ENCODE peak calls at places on chromosomes 11 and 22, in seven cellular contexts. J, N, W, Z, M, B and P are unnamed samples.

GRCh38 chr11:1077033-1077416 is 2.4 kb downstream of the MUC2 start:
- DNase-seq in B (peak), N (no peak), M (peak), W (no peak), Z (no peak), J (no peak), P (no peak)

GRCh38 chr11:47236482-47236881 is 12.1 kb downstream of the ACP2 start:
- DNase-seq in M (no peak), B (no peak), N (peak), J (no peak), Z (no peak), W (no peak), P (no peak)

GRCh38 chr11:8266246-8267241 is 2.9 kb upstream of the LMO1 start:
- DNase-seq in J (no peak), M (no peak), B (peak), Z (no peak), N (no peak), W (no peak), P (no peak)

GRCh38 chr11:115078461-115079438 is 400.4 kb downstream of the NXPE2 start:
- DNase-seq in B (no peak), M (peak), J (no peak), W (no peak), N (no peak), Z (no peak), P (no peak)

GRCh38 chr22:42967005-42967404 is 47.9 kb downstream of the PACSIN2 start:
- DNase-seq in Z (no peak), N (no peak), J (no peak), M (no peak), W (no peak), B (no peak), P (no peak)

GRCh38 chr11:119567667-119568582 is 145.0 kb upstream of the THY1 start:
- DNase-seq in J (no peak), N (peak), Z (peak), W (no peak), B (no peak), M (peak), P (peak)

GRCh38 chr11:41659990-41660389 is 200.5 kb upstream of the LRRC4C start:
- DNase-seq in W (no peak), J (no peak), N (no peak), B (no peak), M (peak), Z (peak), P (no peak)

GRCh38 chr11:109605006-109605405 is 183.0 kb downstream of the C11orf87 start:
- DNase-seq in J (no peak), W (no peak), N (no peak), Z (no peak), B (no peak), M (no peak), P (no peak)

GRCh38 chr22:41302016-41302767 is 867 bp downstream of the ZC3H7B start:
- DNase-seq in J (no peak), W (no peak), N (no peak), M (peak), B (peak), Z (peak), P (no peak)

GRCh38 chr11:115303929-115304328 is 200.3 kb downstream of the CADM1 start:
- DNase-seq in B (no peak), M (no peak), Z (no peak), W (no peak), N (no peak), J (no peak), P (no peak)

GRCh38 chr11:96648991-96649390 is 259.2 kb downstream of the JRKL start:
- DNase-seq in N (no peak), Z (no peak), M (no peak), J (no peak), B (no peak), W (no peak), P (no peak)

GRCh38 chr22:43060213-43060612 is 29.0 kb downstream of the TTLL1 start:
- DNase-seq in N (peak), W (no peak), J (peak), Z (peak), B (no peak), M (peak), P (no peak)

GRCh38 chr11:13003726-13004493 is 5.2 kb upstream of the RASSF10 start:
- DNase-seq in W (no peak), N (no peak), B (no peak), M (no peak), J (no peak), Z (no peak), P (no peak)

GRCh38 chr11:87324817-87325489 is 287.2 kb downstream of the TMEM135 start:
- DNase-seq in N (peak), J (no peak), Z (no peak), W (no peak), B (no peak), M (no peak), P (no peak)

GRCh38 chr11:76824083-76824939 is 36.4 kb upstream of the ACER3 start:
- DNase-seq in Z (no peak), W (no peak), N (no peak), J (no peak), B (no peak), M (no peak), P (no peak)

GRCh38 chr22:43891360-43892182 is at the start of gene PNPLA5:
- DNase-seq in J (no peak), M (no peak), Z (no peak), W (no peak), B (peak), N (peak), P (no peak)

DNA sequence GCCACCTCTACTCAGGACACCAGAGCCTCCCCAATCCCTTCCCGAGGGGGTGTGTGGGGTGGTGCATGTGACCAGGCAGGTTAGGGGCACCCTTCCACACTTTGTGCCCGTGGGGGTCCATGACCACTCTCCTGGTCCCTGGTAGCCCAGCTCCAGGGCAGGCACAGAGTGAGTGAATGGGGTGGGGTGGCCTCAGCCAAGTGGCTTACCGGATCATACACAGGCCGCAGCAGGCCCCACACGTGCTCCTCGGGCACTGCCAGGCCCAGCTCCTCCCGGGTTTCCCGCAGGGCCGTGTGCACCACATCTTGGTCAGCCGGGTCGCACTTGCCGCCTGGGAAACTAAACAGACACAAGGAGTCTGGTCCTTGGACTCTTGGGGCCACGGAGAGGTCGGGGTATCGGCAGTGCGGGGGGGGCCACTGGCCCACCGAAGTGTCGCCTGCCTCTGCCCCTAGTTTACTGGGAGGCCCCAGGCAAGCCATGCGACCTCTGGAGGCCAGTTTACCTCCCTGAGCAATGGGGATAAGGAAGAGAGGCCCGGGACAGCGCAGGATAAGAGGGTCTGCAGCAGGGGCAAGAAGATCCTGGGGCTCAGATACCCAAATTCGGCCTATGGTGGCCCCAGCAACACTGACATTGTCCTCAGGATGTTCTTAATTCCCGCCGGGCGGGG is 889 bp downstream of the NUDT8 start:
- DNase-seq in M (no peak), J (no peak), Z (no peak), B (no peak), N (no peak), W (no peak), P (no peak)
- TF ChIP-seq CTCF in M (no peak), J (no peak), Z (no peak), B (no peak), N (no peak), W (no peak), P (no peak)

GRCh38 chr11:64358536-64358906 is 441 bp upstream of the RPS6KA4 start:
- DNase-seq in N (no peak), B (no peak), J (no peak), Z (no peak), M (no peak), W (no peak), P (no peak)

GRCh38 chr11:64361659-64362058 is 2.7 kb downstream of the RPS6KA4 start:
- DNase-seq in W (peak), Z (no peak), B (no peak), M (no peak), N (no peak), J (no peak), P (no peak)

GRCh38 chr11:64360403-64360980 is 1.5 kb downstream of the RPS6KA4 start:
- DNase-seq in W (no peak), B (no peak), N (no peak), J (no peak), Z (no peak), M (no peak), P (no peak)

GRCh38 chr11:64358907-64359711 is at the start of gene RPS6KA4:
- DNase-seq in N (peak), W (peak), J (peak), Z (peak), M (peak), B (peak), P (no peak)

GRCh38 chr11:64359712-64360402 is 895 bp downstream of the RPS6KA4 start:
- DNase-seq in J (no peak), Z (no peak), M (peak), B (no peak), N (no peak), W (no peak), P (no peak)
- TF ChIP-seq CTCF in J (no peak), Z (no peak), M (no peak), B (peak), N (no peak), W (no peak), P (no peak)

GRCh38 chr11:122883682-122883981 is 1.1 kb downstream of the JHY start:
- DNase-seq in Z (no peak), J (no peak), M (no peak), N (no peak), W (no peak), B (no peak), P (no peak)

GRCh38 chr11:122882809-122883681 is 486 bp downstream of the JHY start:
- DNase-seq in Z (peak), N (peak), M (peak), J (peak), W (peak), B (peak), P (peak)

GRCh38 chr11:122877732-122878131 is 4.8 kb upstream of the JHY start:
- DNase-seq in M (no peak), B (no peak), J (no peak), N (no peak), Z (no peak), W (no peak), P (no peak)

GRCh38 chr11:122882189-122882808 is at the start of gene JHY:
- DNase-seq in N (no peak), W (no peak), J (no peak), Z (no peak), B (no peak), M (no peak), P (no peak)

DNA sequence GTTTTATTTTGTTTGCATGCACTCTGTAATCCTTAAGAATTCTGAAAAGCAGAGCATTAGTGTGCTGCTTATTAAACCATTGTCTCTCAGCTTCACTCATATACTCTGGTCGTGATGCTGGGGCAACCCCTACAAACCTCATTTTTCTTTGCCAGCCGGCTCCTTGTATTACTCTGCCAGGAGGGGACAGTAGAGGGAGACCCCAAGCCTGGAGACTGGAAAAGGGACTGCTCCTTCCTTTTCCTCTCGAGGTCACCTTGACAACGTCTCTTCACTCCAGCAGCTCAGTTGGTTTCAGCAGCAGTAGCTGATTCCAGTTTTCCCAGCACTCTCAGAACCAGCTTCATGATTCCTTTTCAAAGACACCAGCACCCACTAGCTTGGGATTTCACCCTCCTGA is 2.8 kb upstream of the JHY start:
- DNase-seq in B (no peak), J (no peak), M (no peak), N (no peak), W (no peak), Z (no peak), P (no peak)
- TF ChIP-seq CTCF in B (no peak), J (no peak), M (no peak), N (peak), W (no peak), Z (no peak), P (no peak)

DNA sequence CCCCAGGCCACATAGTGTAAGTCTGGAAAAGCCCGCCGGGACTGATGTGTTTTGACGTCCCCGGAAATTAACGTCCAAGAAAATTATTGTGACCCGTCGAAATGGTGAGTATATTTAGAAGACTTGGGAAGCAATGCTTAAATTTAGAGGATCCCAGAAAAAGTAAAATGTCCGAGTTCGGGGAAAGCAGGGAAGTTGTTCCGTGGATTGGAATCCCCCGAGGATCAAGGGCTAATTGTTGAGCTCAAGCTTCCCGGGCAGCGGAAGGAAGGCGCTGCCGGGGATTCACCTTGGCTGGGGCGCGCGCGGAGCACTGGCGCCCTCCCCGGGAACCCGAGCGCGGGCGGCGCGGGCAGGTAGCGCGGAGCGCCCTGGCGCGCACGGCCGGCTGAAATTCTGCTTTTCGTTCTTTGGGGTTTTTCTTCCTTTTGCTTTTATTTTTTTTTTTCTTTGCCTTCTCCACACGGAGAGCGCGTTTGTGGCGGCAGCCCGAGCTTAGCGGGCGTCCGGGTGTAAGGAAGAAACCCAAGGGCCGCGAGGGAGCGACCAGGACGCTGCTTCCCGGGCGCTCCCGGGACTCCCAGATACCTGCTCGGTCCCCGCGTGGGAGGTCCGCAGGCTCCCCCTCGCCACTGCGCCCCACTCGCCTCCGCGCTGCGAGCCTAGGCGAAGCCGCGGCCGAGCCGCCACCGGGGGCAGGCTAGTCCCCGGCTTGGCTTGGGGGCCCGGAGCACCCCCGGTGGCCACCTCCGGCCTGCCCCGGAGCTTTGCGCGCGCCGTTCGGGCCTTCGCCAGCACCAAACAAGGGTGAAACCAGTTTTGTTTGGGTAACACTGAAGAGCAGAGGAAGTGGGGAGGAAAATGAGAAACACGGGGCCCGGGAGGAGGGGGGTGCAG is 4.7 kb upstream of the IGF2 start:
- DNase-seq in Z (no peak), M (no peak), B (no peak), W (no peak), J (no peak), N (no peak), P (no peak)
- TF ChIP-seq CTCF in Z (peak), M (no peak), B (no peak), W (no peak), J (no peak), N (no peak), P (no peak)

DNA sequence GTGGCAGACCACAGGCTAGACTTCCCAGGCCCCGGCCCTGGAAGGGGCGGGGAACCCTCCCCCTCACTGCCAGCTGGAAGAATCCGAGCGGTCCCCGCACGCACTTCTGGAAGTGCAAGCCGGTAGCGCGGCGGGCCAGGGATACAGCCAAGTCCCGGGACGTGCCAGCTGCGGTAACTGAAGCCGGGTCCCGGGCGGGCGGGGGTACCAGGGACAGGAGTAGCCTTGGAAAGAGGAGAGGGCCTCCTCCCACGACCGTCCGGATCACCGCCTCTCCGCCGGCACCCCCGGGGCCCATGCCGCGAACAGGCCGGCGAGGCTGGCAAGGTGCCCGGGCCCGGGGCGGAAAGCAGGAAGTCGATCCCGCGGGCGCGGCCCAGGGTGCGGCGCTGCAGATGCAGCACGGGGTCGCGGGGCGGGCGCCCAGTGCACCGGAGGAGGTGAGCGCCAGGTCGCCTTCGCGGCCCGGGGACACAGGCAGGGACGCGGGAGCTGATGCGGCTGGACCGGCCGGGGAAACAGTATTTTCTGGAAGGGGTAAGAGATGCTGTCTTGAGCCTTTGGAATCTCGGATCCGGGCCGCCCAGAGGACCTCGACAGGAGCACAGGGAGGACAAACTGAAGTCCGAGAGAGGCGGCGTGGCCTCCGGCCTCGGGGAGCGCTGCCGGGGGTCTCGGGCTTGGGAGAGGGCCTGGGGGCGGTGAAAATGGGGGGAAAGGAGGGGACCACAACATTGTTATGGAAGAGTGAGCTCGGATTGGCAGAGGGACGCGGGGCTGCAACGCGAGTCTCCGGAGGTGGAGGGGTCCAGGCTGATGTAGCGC is 756 bp upstream of the SLC35C1 start:
- DNase-seq in N (peak), B (peak), J (peak), M (peak), Z (peak), W (peak), P (no peak)
- TF ChIP-seq CTCF in N (no peak), B (no peak), J (no peak), M (no peak), Z (no peak), W (no peak), P (peak)

DNA sequence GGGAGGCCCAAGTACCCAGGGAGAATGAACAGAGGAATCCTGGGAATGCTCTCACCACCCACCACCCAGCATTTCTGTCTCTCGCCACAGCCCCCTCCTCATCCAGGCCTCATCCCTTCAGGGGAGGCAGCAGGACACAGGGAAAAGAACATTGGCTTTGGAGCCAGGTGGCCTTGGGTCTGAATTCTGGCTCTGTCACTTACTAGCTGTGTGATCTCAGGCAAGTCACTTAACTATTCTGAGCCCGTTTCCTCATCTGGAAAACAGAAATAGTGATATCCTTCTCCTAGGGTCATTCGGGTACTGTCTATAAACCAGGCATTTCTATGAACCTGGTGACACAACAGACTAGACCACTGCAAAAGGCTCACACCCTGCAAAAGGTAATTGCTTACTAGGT is 22.1 kb downstream of the CHRDL2 start:
- DNase-seq in M (no peak), B (no peak), N (no peak), W (no peak), Z (no peak), J (no peak), P (no peak)
- TF ChIP-seq CTCF in M (no peak), B (no peak), N (no peak), W (no peak), Z (no peak), J (no peak), P (no peak)

DNA sequence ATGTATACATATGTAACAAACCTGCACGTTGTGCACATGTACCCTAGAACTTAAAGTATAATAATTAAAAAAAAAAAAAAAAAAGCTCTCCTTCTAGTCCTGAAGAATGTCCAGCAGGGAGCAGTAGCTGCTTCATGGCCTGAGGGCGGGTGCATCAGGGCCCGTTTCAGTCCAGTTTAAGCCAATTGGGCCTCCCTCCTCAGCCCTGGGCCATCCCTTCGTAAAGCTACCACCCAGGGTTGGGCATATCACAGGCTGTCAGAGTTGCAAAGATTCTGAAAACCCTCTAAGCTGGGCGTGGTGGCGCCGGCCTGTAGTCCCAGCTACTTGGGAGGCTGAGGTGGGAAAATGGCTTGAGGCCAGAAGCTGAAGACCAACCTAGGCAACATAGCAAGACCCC is 5.4 kb downstream of the TMPRSS13 start:
- DNase-seq in Z (no peak), N (peak), M (no peak), J (no peak), W (no peak), B (peak), P (no peak)
- TF ChIP-seq CTCF in Z (peak), N (peak), M (no peak), J (no peak), W (no peak), B (no peak), P (no peak)

GRCh38 chr11:64539239-64539638 is 51.8 kb upstream of the SLC22A12 start:
- DNase-seq in N (no peak), J (no peak), Z (no peak), M (no peak), B (peak), W (no peak), P (no peak)

GRCh38 chr11:64542172-64543125 is 48.6 kb upstream of the SLC22A12 start:
- DNase-seq in Z (no peak), M (no peak), W (no peak), N (no peak), J (no peak), B (peak), P (no peak)

GRCh38 chr11:64539711-64540420 is 51.2 kb upstream of the SLC22A12 start:
- DNase-seq in B (peak), J (no peak), N (no peak), M (no peak), W (no peak), Z (no peak), P (no peak)

GRCh38 chr11:64540426-64540825 is 50.6 kb upstream of the SLC22A12 start:
- DNase-seq in J (no peak), Z (no peak), B (peak), M (no peak), W (no peak), N (no peak), P (no peak)

GRCh38 chr11:64541131-64541530 is 49.9 kb upstream of the SLC22A12 start:
- DNase-seq in N (no peak), B (peak), Z (no peak), J (no peak), W (no peak), M (no peak), P (no peak)
- TF ChIP-seq CTCF in N (no peak), B (no peak), Z (no peak), J (no peak), W (no peak), M (no peak), P (no peak)

GRCh38 chr22:32444068-32444467 is 20.2 kb downstream of the BPIFC start:
- DNase-seq in N (peak), M (no peak), Z (peak), W (no peak), B (no peak), J (peak), P (no peak)
- TF ChIP-seq CTCF in N (peak), M (no peak), Z (peak), W (no peak), B (no peak), J (no peak), P (no peak)